ENCODE peak calls at places on chromosomes 6 and 20, in seven cellular contexts. A is colonic mucosa, H is astrocyte, K is body of pancreas, E is IMR-90, C is right lobe of liver, V is PC-3. O is an unnamed sample.

GRCh38 chr20:23141450-23142161 is 55.5 kb upstream of the CD93 start:
- DNase-seq in A (no peak), H (peak), K (no peak), E (no peak), C (no peak), V (no peak), O (no peak)

GRCh38 chr6:152952866-152953509 is 29.9 kb downstream of the FBXO5 start:
- DNase-seq in A (no peak), H (peak), K (no peak), E (peak), C (no peak), V (peak), O (peak)

GRCh38 chr6:292506-293184 is 358 bp downstream of the DUSP22 start:
- DNase-seq in A (peak), H (peak), K (peak), E (peak), C (peak), V (peak), O (peak)

GRCh38 chr6:108768792-108769524 is 79.3 kb upstream of the ARMC2 start:
- DNase-seq in A (no peak), H (no peak), K (peak), E (no peak), C (peak), V (no peak), O (no peak)

GRCh38 chr20:35776513-35777101 is 4.8 kb downstream of the PHF20 start:
- DNase-seq in A (peak), H (peak), K (peak), E (peak), C (no peak), V (peak), O (peak)

GRCh38 chr6:87180105-87180504 is 24.7 kb downstream of the ZNF292 start:
- DNase-seq in A (no peak), H (no peak), K (no peak), E (no peak), C (no peak), V (no peak), O (no peak)

GRCh38 chr20:6034134-6034969 is 19.5 kb downstream of the LRRN4 start:
- DNase-seq in A (no peak), H (peak), K (no peak), E (no peak), C (no peak), V (no peak), O (no peak)

GRCh38 chr6:158323561-158323958 is 11.3 kb downstream of the TULP4 start:
- DNase-seq in A (no peak), H (no peak), K (no peak), E (no peak), C (no peak), V (no peak), O (no peak)

GRCh38 chr6:118697554-118697953 is 46.2 kb upstream of the CEP85L start:
- DNase-seq in A (no peak), H (no peak), K (no peak), E (no peak), C (no peak), V (peak), O (no peak)

GRCh38 chr6:144330588-144330987 is 45.5 kb downstream of the UTRN start:
- DNase-seq in A (peak), H (no peak), K (peak), E (no peak), C (no peak), V (peak), O (no peak)

GRCh38 chr6:37628611-37629320 is 68.9 kb downstream of the MDGA1 start:
- DNase-seq in A (no peak), H (peak), K (no peak), E (peak), C (no peak), V (peak), O (no peak)

GRCh38 chr6:92810913-92811312 is 608.4 kb downstream of the EPHA7 start:
- DNase-seq in A (no peak), H (no peak), K (peak), E (peak), C (peak), V (peak), O (peak)

GRCh38 chr6:108156180-108156937 is 9.5 kb upstream of the NR2E1 start:
- DNase-seq in A (no peak), H (no peak), K (no peak), E (no peak), C (no peak), V (peak), O (no peak)

GRCh38 chr6:136791296-136792065 is 796 bp downstream of the MAP3K5 start:
- DNase-seq in A (peak), H (peak), K (peak), E (peak), C (peak), V (peak), O (peak)

GRCh38 chr20:10250902-10251301 is 32.3 kb downstream of the SNAP25 start:
- DNase-seq in A (no peak), H (peak), K (no peak), E (no peak), C (no peak), V (peak), O (peak)

GRCh38 chr6:118776607-118777549 is 117.1 kb upstream of the ASF1A start:
- DNase-seq in A (peak), H (peak), K (peak), E (peak), C (no peak), V (peak), O (peak)

GRCh38 chr6:4405609-4406212 is 270.3 kb upstream of the ECI2 start:
- DNase-seq in A (no peak), H (no peak), K (no peak), E (no peak), C (no peak), V (no peak), O (no peak)

GRCh38 chr6:150008588-150008987 is 16.7 kb downstream of the RAET1L start:
- DNase-seq in A (no peak), H (no peak), K (no peak), E (no peak), C (no peak), V (peak), O (peak)

GRCh38 chr6:17585766-17586502 is 14.2 kb upstream of the FAM8A1 start:
- DNase-seq in A (peak), H (no peak), K (peak), E (no peak), C (no peak), V (peak), O (peak)

GRCh38 chr20:44724423-44725091 is 9.4 kb downstream of the CCN5 start:
- DNase-seq in A (no peak), H (no peak), K (no peak), E (no peak), C (no peak), V (no peak), O (no peak)

GRCh38 chr6:134621858-134622257 is 303.9 kb upstream of the SGK1 start:
- DNase-seq in A (no peak), H (peak), K (peak), E (peak), C (no peak), V (peak), O (no peak)

GRCh38 chr6:156175971-156176421 is 601.2 kb upstream of the ARID1B start:
- DNase-seq in A (peak), H (no peak), K (peak), E (no peak), C (no peak), V (peak), O (peak)

DNA sequence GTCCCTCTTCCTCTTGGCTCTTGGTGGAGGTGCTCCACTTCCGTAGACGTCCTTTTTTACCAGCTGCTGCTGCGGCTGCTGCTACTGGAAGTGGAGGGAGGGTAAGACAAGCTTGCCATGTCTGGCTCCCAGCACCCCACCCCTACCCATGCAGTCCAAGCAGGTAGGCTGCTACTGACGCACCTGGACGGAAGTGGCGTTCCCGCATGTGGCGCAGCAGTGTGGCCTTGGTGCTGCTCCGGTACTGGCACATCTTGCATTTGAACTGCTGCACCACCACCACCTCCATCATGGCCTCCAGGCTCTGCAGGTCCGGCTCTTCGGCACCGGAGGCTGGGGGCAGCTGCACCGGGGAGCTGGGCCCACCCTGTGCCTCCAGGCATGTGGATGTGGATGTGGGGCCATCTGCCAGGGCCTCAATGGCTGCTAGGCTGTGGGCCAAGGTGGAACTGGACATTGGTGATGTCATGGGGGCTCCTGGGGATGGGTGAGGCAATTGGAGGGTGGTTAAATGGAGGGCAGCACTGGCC is 4.4 kb downstream of the ZNF335 start:
- DNase-seq in A (no peak), H (no peak), K (no peak), E (no peak), C (peak), V (no peak), O (no peak)
- H3K27ac ChIP-seq in A (no peak), H (peak), K (no peak), E (no peak), C (no peak), V (no peak), O (no peak)

DNA sequence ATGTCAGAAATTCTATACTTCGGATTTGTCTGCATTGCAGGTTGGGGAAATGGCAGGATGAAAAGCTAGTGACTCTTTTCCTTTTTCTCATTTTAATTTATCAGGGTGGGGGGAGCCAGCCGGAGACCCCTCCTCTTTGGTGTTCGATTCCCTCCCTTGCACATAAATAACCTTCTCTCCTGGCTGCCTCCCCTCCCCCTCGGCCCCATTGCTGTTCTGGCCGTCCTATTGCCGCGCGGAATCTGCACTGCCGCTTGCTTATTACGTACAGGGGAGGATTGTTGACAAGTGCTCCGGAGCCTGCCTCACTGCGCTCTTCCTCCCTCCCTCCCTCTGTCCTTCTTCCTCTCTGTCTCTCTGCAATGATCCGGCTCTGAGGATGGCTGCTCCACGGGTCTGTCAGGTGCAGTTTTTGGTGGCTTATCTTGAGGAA is 154.7 kb downstream of the JARID2 start:
- DNase-seq in A (peak), H (no peak), K (peak), E (peak), C (peak), V (peak), O (no peak)
- H3K27ac ChIP-seq in A (no peak), H (no peak), K (peak), E (no peak), C (no peak), V (no peak), O (peak)

GRCh38 chr20:1933465-1933870 is 38.3 kb downstream of the SIRPA start:
- DNase-seq in A (peak), H (peak), K (peak), E (peak), C (no peak), V (no peak), O (no peak)

GRCh38 chr20:1932971-1933370 is 37.8 kb downstream of the SIRPA start:
- DNase-seq in A (no peak), H (no peak), K (no peak), E (no peak), C (no peak), V (no peak), O (no peak)

GRCh38 chr20:1934162-1934561 is 39.0 kb downstream of the SIRPA start:
- DNase-seq in A (no peak), H (peak), K (no peak), E (peak), C (no peak), V (no peak), O (no peak)

GRCh38 chr20:1935696-1936366 is 40.6 kb downstream of the SIRPA start:
- DNase-seq in A (peak), H (no peak), K (peak), E (no peak), C (peak), V (no peak), O (peak)

GRCh38 chr20:1934578-1935573 is 39.7 kb downstream of the SIRPA start:
- DNase-seq in A (no peak), H (peak), K (peak), E (peak), C (no peak), V (no peak), O (no peak)
- H3K27ac ChIP-seq in A (no peak), H (peak), K (peak), E (no peak), C (peak), V (no peak), O (no peak)

DNA sequence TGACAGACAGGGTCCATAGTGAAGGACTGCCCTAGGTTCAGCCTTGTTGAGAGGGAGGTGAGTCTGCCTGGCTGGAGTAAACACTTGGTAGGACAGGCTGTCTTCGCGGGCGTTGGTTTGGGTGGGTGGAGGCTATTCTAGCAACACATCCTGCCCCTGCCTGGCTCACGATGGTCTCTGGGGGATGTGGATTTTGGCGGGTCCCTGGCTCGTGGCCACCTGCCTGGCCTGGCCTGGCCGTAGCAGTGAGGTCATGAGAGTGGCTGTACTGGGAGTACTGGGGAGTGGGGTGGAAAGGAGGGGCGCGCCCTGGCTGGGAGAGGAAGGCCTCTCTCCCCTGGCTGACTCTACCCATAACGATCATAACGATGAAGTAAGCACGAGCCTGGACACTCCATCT is 30.2 kb upstream of the MRPS18A start:
- DNase-seq in A (no peak), H (no peak), K (no peak), E (no peak), C (no peak), V (no peak), O (no peak)
- H3K27ac ChIP-seq in A (no peak), H (no peak), K (no peak), E (no peak), C (no peak), V (no peak), O (no peak)

DNA sequence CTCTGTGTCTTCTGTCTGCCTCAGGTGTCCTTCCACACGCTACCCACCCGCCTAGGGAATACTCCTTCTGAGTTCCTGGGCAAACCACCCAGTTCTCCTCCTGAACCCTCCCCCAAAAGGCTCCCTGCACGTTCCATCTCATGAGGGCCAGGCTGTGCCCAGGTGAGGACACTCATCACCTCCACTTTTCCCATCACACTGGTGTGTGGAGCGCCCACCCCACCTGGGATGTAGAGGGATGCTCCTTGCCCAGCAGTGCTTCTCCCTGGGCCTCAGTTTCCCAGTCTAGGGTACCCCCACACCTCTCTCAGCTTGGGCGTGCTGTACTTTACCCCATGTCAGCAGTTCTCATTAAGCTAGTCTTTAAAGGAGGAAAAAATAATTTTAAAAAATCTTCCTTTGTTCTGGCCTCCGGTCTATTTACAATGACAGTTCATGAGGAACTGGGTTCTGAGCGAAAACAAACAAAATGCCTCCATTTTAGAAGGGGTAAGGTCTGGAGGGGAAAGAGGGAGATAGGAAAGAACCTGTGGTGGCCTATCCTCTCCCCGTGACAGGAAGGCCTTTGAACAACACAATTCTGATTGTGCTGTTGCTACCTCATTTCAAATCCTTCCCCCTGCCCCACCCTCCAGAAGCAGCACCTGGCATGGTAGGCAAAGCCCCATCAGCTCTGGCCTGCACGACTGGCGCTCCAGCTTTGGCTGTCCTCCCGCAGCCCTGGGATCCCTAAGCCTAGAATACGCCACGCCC is 1.7 kb upstream of the C20orf203 start:
- DNase-seq in A (no peak), H (no peak), K (no peak), E (no peak), C (no peak), V (no peak), O (no peak)
- H3K27ac ChIP-seq in A (no peak), H (no peak), K (no peak), E (no peak), C (no peak), V (no peak), O (no peak)

GRCh38 chr6:99818161-99818560 is 175.9 kb downstream of the MCHR2 start:
- DNase-seq in A (no peak), H (no peak), K (no peak), E (no peak), C (no peak), V (no peak), O (no peak)

GRCh38 chr6:99813565-99813964 is 180.5 kb downstream of the MCHR2 start:
- DNase-seq in A (no peak), H (no peak), K (no peak), E (no peak), C (no peak), V (no peak), O (no peak)

GRCh38 chr6:99819853-99820252 is 174.2 kb downstream of the MCHR2 start:
- DNase-seq in A (no peak), H (no peak), K (no peak), E (no peak), C (no peak), V (no peak), O (no peak)

GRCh38 chr6:99814230-99814928 is 179.6 kb downstream of the MCHR2 start:
- DNase-seq in A (peak), H (no peak), K (no peak), E (no peak), C (no peak), V (no peak), O (no peak)

DNA sequence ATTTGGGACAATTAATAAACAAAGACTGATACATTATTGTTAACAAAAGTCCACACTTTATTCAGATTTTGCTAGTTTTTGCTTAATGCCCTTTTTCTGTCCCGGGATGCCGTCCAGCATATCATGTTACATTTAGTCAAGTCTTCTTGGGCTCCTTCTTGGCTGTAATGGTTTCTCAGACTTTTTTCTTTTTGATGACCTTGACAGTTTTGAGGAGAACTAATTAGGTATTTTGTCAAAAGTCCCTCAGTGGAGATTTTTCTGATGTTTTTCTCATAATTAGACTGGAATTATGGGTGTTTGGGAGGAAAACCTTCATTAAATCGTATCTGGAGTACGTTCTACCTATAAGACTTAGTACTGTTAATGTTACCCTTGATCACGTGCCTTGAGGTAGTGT is 177.2 kb downstream of the MCHR2 start:
- DNase-seq in A (no peak), H (no peak), K (no peak), E (no peak), C (no peak), V (no peak), O (no peak)
- H3K27ac ChIP-seq in A (no peak), H (no peak), K (no peak), E (no peak), C (no peak), V (no peak), O (no peak)

GRCh38 chr6:31580807-31581437 is 1.3 kb downstream of the LTB start:
- DNase-seq in A (peak), H (peak), K (peak), E (peak), C (peak), V (peak), O (peak)
- H3K27ac ChIP-seq in A (peak), H (peak), K (peak), E (peak), C (peak), V (no peak), O (peak)

O was measured in small intestine.